ENCODE peak calls at places on chromosomes 6 and 20, in five cellular contexts. U is adrenal gland, M is Right ventricle myocardium superior, D is foreskin fibroblast, F is endothelial cell. H is an unnamed sample.

GRCh38 chr6:48757661-48758060 is 646.7 kb upstream of the PTCHD4 start:
- DNase-seq in U (no peak), M (no peak), D (no peak), F (no peak), H (no peak)

GRCh38 chr6:167554854-167555253 is 230.0 kb downstream of the TTLL2 start:
- DNase-seq in U (no peak), M (no peak), D (no peak), F (no peak), H (no peak)

GRCh38 chr20:37875776-37876175 is 27.2 kb upstream of the VSTM2L start:
- DNase-seq in U (no peak), M (no peak), D (no peak), F (no peak), H (no peak)

GRCh38 chr20:48667889-48668413 is 159.8 kb downstream of the PREX1 start:
- DNase-seq in U (peak), M (no peak), D (no peak), F (no peak), H (no peak)

GRCh38 chr20:50259705-50260479 is 69.3 kb downstream of the CEBPB start:
- DNase-seq in U (peak), M (peak), D (no peak), F (no peak), H (no peak)

GRCh38 chr6:166556871-166557322 is 29.6 kb downstream of the RAMACL start:
- DNase-seq in U (peak), M (peak), D (peak), F (no peak), H (peak)

GRCh38 chr6:143569035-143569434 is 57.5 kb upstream of the FUCA2 start:
- DNase-seq in U (no peak), M (no peak), D (no peak), F (no peak), H (no peak)

GRCh38 chr6:4250645-4251044 is 115.3 kb upstream of the ECI2 start:
- DNase-seq in U (no peak), M (no peak), D (no peak), F (no peak), H (no peak)

GRCh38 chr6:23454090-23454998 is 671.7 kb upstream of the NRSN1 start:
- DNase-seq in U (no peak), M (no peak), D (no peak), F (no peak), H (no peak)

GRCh38 chr20:37471741-37472235 is 49.3 kb upstream of the NNAT start:
- DNase-seq in U (no peak), M (no peak), D (no peak), F (no peak), H (no peak)

GRCh38 chr6:157548635-157549467 is 167.9 kb downstream of the ZDHHC14 start:
- DNase-seq in U (peak), M (peak), D (no peak), F (no peak), H (peak)

GRCh38 chr6:12017876-12018401 is 5.8 kb downstream of the HIVEP1 start:
- DNase-seq in U (no peak), M (no peak), D (no peak), F (no peak), H (no peak)

GRCh38 chr6:25984265-25984664 is 21.7 kb downstream of the TRIM38 start:
- DNase-seq in U (no peak), M (no peak), D (no peak), F (no peak), H (no peak)

GRCh38 chr6:139164001-139164400 is 29.1 kb downstream of the HECA start:
- DNase-seq in U (no peak), M (no peak), D (no peak), F (no peak), H (no peak)

GRCh38 chr6:14620522-14620921 is 502.9 kb downstream of the CD83 start:
- DNase-seq in U (no peak), M (no peak), D (no peak), F (no peak), H (no peak)

GRCh38 chr20:1503564-1504227 is 12.5 kb upstream of the SIRPB2 start:
- DNase-seq in U (peak), M (peak), D (peak), F (peak), H (peak)

GRCh38 chr6:125095501-125096301 is 57.9 kb upstream of the TPD52L1 start:
- DNase-seq in U (no peak), M (no peak), D (peak), F (no peak), H (no peak)

GRCh38 chr6:23633986-23634385 is 492.0 kb upstream of the NRSN1 start:
- DNase-seq in U (no peak), M (no peak), D (no peak), F (no peak), H (no peak)

GRCh38 chr20:50957276-50957675 is 1.1 kb downstream of the DPM1 start:
- DNase-seq in U (no peak), M (no peak), D (no peak), F (no peak), H (peak)

GRCh38 chr6:139765825-139766285 is 391.4 kb upstream of the CITED2 start:
- DNase-seq in U (no peak), M (no peak), D (no peak), F (no peak), H (no peak)

GRCh38 chr6:103002282-103002681 is 1608.8 kb downstream of the GRIK2 start:
- DNase-seq in U (no peak), M (no peak), D (no peak), F (no peak), H (no peak)

GRCh38 chr6:43029120-43029519 is 7.7 kb downstream of the RRP36 start:
- DNase-seq in U (no peak), M (no peak), D (no peak), F (no peak), H (no peak)

GRCh38 chr6:1089860-1090259 is 222.0 kb upstream of the FOXQ1 start:
- DNase-seq in U (no peak), M (no peak), D (no peak), F (no peak), H (no peak)

GRCh38 chr20:50496773-50497375 is 13.3 kb upstream of the PTPN1 start:
- DNase-seq in U (no peak), M (no peak), D (peak), F (no peak), H (no peak)

GRCh38 chr6:116975600-116975999 is 98.6 kb downstream of the RFX6 start:
- DNase-seq in U (no peak), M (no peak), D (peak), F (no peak), H (no peak)